ENCODE peak calls at places on chromosomes 4 and X, in five cellular contexts. One of them, this sample, is unnamed.

GRCh38 chr4:40395908-40396806 is 61.0 kb downstream of the CHRNA9 start:
- DNase-seq in OCI-LY7: no peak
- DNase-seq in activated CD8-positive, alpha-beta T cell treated with anti-CD3 and anti-CD28 coated beads for 36 hours: no peak
- DNase-seq in fibroblast of mammary gland: peak; percentile 64
- DNase-seq in fibroblast of pulmonary artery: peak; percentile 61
- DNase-seq in this sample: no peak

GRCh38 chr4:112327950-112328349 is 30.8 kb downstream of the ALPK1 start:
- DNase-seq in OCI-LY7: peak; percentile 51
- DNase-seq in activated CD8-positive, alpha-beta T cell treated with anti-CD3 and anti-CD28 coated beads for 36 hours: peak; percentile 21
- DNase-seq in fibroblast of mammary gland: peak; percentile 69
- DNase-seq in fibroblast of pulmonary artery: peak; percentile 79
- DNase-seq in this sample: peak; percentile 40

GRCh38 chr4:10098770-10099139 is 17.8 kb downstream of the WDR1 start:
- DNase-seq in OCI-LY7: no peak
- DNase-seq in activated CD8-positive, alpha-beta T cell treated with anti-CD3 and anti-CD28 coated beads for 36 hours: peak; percentile 75
- DNase-seq in fibroblast of mammary gland: peak; percentile 87
- DNase-seq in fibroblast of pulmonary artery: peak; percentile 58
- DNase-seq in this sample: no peak

GRCh38 chr4:113981591-113981990 is 2.1 kb upstream of the ARSJ start:
- DNase-seq in OCI-LY7: no peak
- DNase-seq in activated CD8-positive, alpha-beta T cell treated with anti-CD3 and anti-CD28 coated beads for 36 hours: no peak
- DNase-seq in fibroblast of mammary gland: no peak
- DNase-seq in fibroblast of pulmonary artery: peak; percentile 28
- DNase-seq in this sample: no peak

GRCh38 chr4:75686346-75686745 is 13.1 kb upstream of the G3BP2 start:
- DNase-seq in OCI-LY7: no peak
- DNase-seq in activated CD8-positive, alpha-beta T cell treated with anti-CD3 and anti-CD28 coated beads for 36 hours: peak; percentile 52
- DNase-seq in fibroblast of mammary gland: peak; percentile 6
- DNase-seq in fibroblast of pulmonary artery: no peak
- DNase-seq in this sample: no peak

GRCh38 chr4:6208416-6208815 is 8.1 kb upstream of the JAKMIP1 start:
- DNase-seq in OCI-LY7: no peak
- DNase-seq in activated CD8-positive, alpha-beta T cell treated with anti-CD3 and anti-CD28 coated beads for 36 hours: no peak
- DNase-seq in fibroblast of mammary gland: no peak
- DNase-seq in fibroblast of pulmonary artery: no peak
- DNase-seq in this sample: no peak

GRCh38 chr4:108117473-108118182 is 51.1 kb downstream of the LEF1 start:
- DNase-seq in OCI-LY7: peak; percentile 39
- DNase-seq in activated CD8-positive, alpha-beta T cell treated with anti-CD3 and anti-CD28 coated beads for 36 hours: no peak
- DNase-seq in fibroblast of mammary gland: no peak
- DNase-seq in fibroblast of pulmonary artery: no peak
- DNase-seq in this sample: no peak

GRCh38 chr4:48110452-48110978 is 23.5 kb downstream of the TXK start:
- DNase-seq in OCI-LY7: no peak
- DNase-seq in activated CD8-positive, alpha-beta T cell treated with anti-CD3 and anti-CD28 coated beads for 36 hours: no peak
- DNase-seq in fibroblast of mammary gland: no peak
- DNase-seq in fibroblast of pulmonary artery: no peak
- DNase-seq in this sample: no peak

GRCh38 chrX:131831185-131831520 is 191.9 kb upstream of the STK26 start:
- DNase-seq in OCI-LY7: no peak
- DNase-seq in activated CD8-positive, alpha-beta T cell treated with anti-CD3 and anti-CD28 coated beads for 36 hours: no peak
- DNase-seq in fibroblast of mammary gland: peak; percentile 7
- DNase-seq in fibroblast of pulmonary artery: no peak
- DNase-seq in this sample: no peak

GRCh38 chr4:184451726-184452125 is 22.6 kb downstream of the IRF2 start:
- DNase-seq in OCI-LY7: no peak
- DNase-seq in activated CD8-positive, alpha-beta T cell treated with anti-CD3 and anti-CD28 coated beads for 36 hours: no peak
- DNase-seq in fibroblast of mammary gland: no peak
- DNase-seq in fibroblast of pulmonary artery: no peak
- DNase-seq in this sample: no peak

GRCh38 chr4:22473268-22473667 is 42.6 kb downstream of the ADGRA3 start:
- DNase-seq in OCI-LY7: no peak
- DNase-seq in activated CD8-positive, alpha-beta T cell treated with anti-CD3 and anti-CD28 coated beads for 36 hours: peak; percentile 11
- DNase-seq in fibroblast of mammary gland: peak; percentile 88
- DNase-seq in fibroblast of pulmonary artery: peak; percentile 86
- DNase-seq in this sample: no peak

GRCh38 chr4:7266525-7267292 is 74.4 kb downstream of the SORCS2 start:
- DNase-seq in OCI-LY7: no peak
- DNase-seq in activated CD8-positive, alpha-beta T cell treated with anti-CD3 and anti-CD28 coated beads for 36 hours: no peak
- DNase-seq in fibroblast of mammary gland: peak; percentile 92
- DNase-seq in fibroblast of pulmonary artery: peak; percentile 63
- DNase-seq in this sample: no peak

GRCh38 chr4:95050980-95051688 is 293.4 kb downstream of the BMPR1B start:
- DNase-seq in OCI-LY7: no peak
- DNase-seq in activated CD8-positive, alpha-beta T cell treated with anti-CD3 and anti-CD28 coated beads for 36 hours: no peak
- DNase-seq in fibroblast of mammary gland: no peak
- DNase-seq in fibroblast of pulmonary artery: no peak
- DNase-seq in this sample: no peak

GRCh38 chr4:168883513-168883912 is 126.5 kb downstream of the CBR4 start:
- DNase-seq in OCI-LY7: no peak
- DNase-seq in activated CD8-positive, alpha-beta T cell treated with anti-CD3 and anti-CD28 coated beads for 36 hours: no peak
- DNase-seq in fibroblast of mammary gland: peak; percentile 79
- DNase-seq in fibroblast of pulmonary artery: no peak
- DNase-seq in this sample: no peak

GRCh38 chrX:25020391-25021131 is 4.8 kb upstream of the ARX start:
- DNase-seq in OCI-LY7: peak; percentile 25
- DNase-seq in activated CD8-positive, alpha-beta T cell treated with anti-CD3 and anti-CD28 coated beads for 36 hours: peak; percentile 45
- DNase-seq in fibroblast of mammary gland: no peak
- DNase-seq in fibroblast of pulmonary artery: no peak
- DNase-seq in this sample: peak; percentile 76

GRCh38 chrX:74546984-74547383 is 67.4 kb downstream of the RLIM start:
- DNase-seq in OCI-LY7: no peak
- DNase-seq in activated CD8-positive, alpha-beta T cell treated with anti-CD3 and anti-CD28 coated beads for 36 hours: no peak
- DNase-seq in fibroblast of mammary gland: no peak
- DNase-seq in fibroblast of pulmonary artery: no peak
- DNase-seq in this sample: no peak

GRCh38 chr4:48268956-48269860 is at the start of gene TEC:
- DNase-seq in OCI-LY7: peak; percentile 34
- DNase-seq in activated CD8-positive, alpha-beta T cell treated with anti-CD3 and anti-CD28 coated beads for 36 hours: peak; percentile 58
- DNase-seq in fibroblast of mammary gland: peak; percentile 56
- DNase-seq in fibroblast of pulmonary artery: no peak
- DNase-seq in this sample: peak; percentile 40

GRCh38 chrX:133868687-133869086 is 116.7 kb downstream of the GPC3 start:
- DNase-seq in OCI-LY7: no peak
- DNase-seq in activated CD8-positive, alpha-beta T cell treated with anti-CD3 and anti-CD28 coated beads for 36 hours: no peak
- DNase-seq in fibroblast of mammary gland: no peak
- DNase-seq in fibroblast of pulmonary artery: no peak
- DNase-seq in this sample: no peak

GRCh38 chr4:152935661-152936445 is at the start of gene FHDC1:
- DNase-seq in OCI-LY7: no peak
- DNase-seq in activated CD8-positive, alpha-beta T cell treated with anti-CD3 and anti-CD28 coated beads for 36 hours: peak; percentile 28
- DNase-seq in fibroblast of mammary gland: no peak
- DNase-seq in fibroblast of pulmonary artery: no peak
- DNase-seq in this sample: peak; percentile 58

GRCh38 chr4:3137908-3138307 is 63.4 kb downstream of the HTT start:
- DNase-seq in OCI-LY7: no peak
- DNase-seq in activated CD8-positive, alpha-beta T cell treated with anti-CD3 and anti-CD28 coated beads for 36 hours: no peak
- DNase-seq in fibroblast of mammary gland: no peak
- DNase-seq in fibroblast of pulmonary artery: no peak
- DNase-seq in this sample: no peak

GRCh38 chr4:3135155-3136011 is 60.9 kb downstream of the HTT start:
- DNase-seq in OCI-LY7: no peak
- DNase-seq in activated CD8-positive, alpha-beta T cell treated with anti-CD3 and anti-CD28 coated beads for 36 hours: no peak
- DNase-seq in fibroblast of mammary gland: no peak
- DNase-seq in fibroblast of pulmonary artery: peak; percentile 7
- DNase-seq in this sample: no peak

GRCh38 chr4:3130826-3131225 is 56.3 kb downstream of the HTT start:
- DNase-seq in OCI-LY7: no peak
- DNase-seq in activated CD8-positive, alpha-beta T cell treated with anti-CD3 and anti-CD28 coated beads for 36 hours: no peak
- DNase-seq in fibroblast of mammary gland: no peak
- DNase-seq in fibroblast of pulmonary artery: no peak
- DNase-seq in this sample: no peak

GRCh38 chr4:3134201-3134600 is 59.7 kb downstream of the HTT start:
- DNase-seq in OCI-LY7: no peak
- DNase-seq in activated CD8-positive, alpha-beta T cell treated with anti-CD3 and anti-CD28 coated beads for 36 hours: no peak
- DNase-seq in fibroblast of mammary gland: no peak
- DNase-seq in fibroblast of pulmonary artery: no peak
- DNase-seq in this sample: no peak

DNA sequence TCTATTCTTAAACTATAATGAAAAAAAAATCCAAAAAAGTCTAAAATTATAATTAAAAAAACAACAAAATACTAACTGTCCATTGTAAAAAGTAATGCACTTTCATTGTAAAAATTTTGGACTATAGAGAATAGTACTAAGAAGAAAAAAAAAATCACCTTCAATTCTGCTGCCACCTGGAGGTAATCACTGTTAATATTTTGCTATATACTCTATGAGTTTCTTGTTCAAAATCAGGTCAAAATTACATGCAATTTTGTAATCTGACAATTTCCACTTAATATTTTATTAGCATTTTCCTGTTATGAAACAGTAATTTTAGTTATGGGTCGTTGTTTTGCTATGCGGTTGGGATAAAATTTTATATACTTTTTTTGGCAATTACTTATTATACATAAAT is 62.0 kb downstream of the HTT start:
- DNase-seq in OCI-LY7: peak; percentile 7
- DNase-seq in activated CD8-positive, alpha-beta T cell treated with anti-CD3 and anti-CD28 coated beads for 36 hours: no peak
- DNase-seq in fibroblast of mammary gland: peak; percentile 28
- DNase-seq in fibroblast of pulmonary artery: peak; percentile 58
- DNase-seq in this sample: no peak
- TF ChIP-seq CTCF in OCI-LY7: peak; percentile 74
- TF ChIP-seq CTCF in activated CD8-positive, alpha-beta T cell treated with anti-CD3 and anti-CD28 coated beads for 36 hours: peak; percentile 35
- TF ChIP-seq CTCF in fibroblast of mammary gland: peak; percentile 33
- TF ChIP-seq CTCF in fibroblast of pulmonary artery: peak; percentile 36
- TF ChIP-seq CTCF in this sample: peak; percentile 11

DNA sequence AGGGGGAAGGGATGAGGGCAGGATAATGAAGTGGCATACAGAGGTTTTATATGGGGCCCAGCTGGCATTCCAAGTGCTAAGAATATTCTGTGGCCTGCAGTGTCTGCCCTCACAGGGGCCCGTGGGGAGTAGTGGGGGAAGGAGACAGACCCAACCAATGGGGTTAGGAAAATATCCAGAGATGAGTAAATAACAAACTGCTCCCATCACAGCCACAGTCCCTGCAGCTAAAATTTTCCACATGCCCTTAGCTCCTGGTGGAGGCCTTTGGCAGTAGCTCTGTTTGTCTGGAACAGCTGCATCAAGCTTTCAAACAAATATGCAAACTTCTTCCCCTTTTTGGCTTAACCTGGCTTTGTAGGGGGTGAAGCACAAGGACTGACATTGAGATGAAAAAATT is 3.1 kb downstream of the SRPX2 start:
- DNase-seq in OCI-LY7: peak; percentile 14
- DNase-seq in activated CD8-positive, alpha-beta T cell treated with anti-CD3 and anti-CD28 coated beads for 36 hours: no peak
- DNase-seq in fibroblast of mammary gland: peak; percentile 71
- DNase-seq in fibroblast of pulmonary artery: peak; percentile 59
- DNase-seq in this sample: no peak
- TF ChIP-seq CTCF in OCI-LY7: no peak
- TF ChIP-seq CTCF in activated CD8-positive, alpha-beta T cell treated with anti-CD3 and anti-CD28 coated beads for 36 hours: no peak
- TF ChIP-seq CTCF in fibroblast of mammary gland: no peak
- TF ChIP-seq CTCF in fibroblast of pulmonary artery: peak; percentile 6
- TF ChIP-seq CTCF in this sample: no peak

GRCh38 chrX:135489542-135489941 is 30.9 kb upstream of the INTS6L start:
- DNase-seq in OCI-LY7: peak; percentile 33
- DNase-seq in activated CD8-positive, alpha-beta T cell treated with anti-CD3 and anti-CD28 coated beads for 36 hours: no peak
- DNase-seq in fibroblast of mammary gland: no peak
- DNase-seq in fibroblast of pulmonary artery: no peak
- DNase-seq in this sample: peak; percentile 45

GRCh38 chrX:135494453-135494852 is 26.0 kb upstream of the INTS6L start:
- DNase-seq in OCI-LY7: no peak
- DNase-seq in activated CD8-positive, alpha-beta T cell treated with anti-CD3 and anti-CD28 coated beads for 36 hours: no peak
- DNase-seq in fibroblast of mammary gland: no peak
- DNase-seq in fibroblast of pulmonary artery: no peak
- DNase-seq in this sample: no peak

DNA sequence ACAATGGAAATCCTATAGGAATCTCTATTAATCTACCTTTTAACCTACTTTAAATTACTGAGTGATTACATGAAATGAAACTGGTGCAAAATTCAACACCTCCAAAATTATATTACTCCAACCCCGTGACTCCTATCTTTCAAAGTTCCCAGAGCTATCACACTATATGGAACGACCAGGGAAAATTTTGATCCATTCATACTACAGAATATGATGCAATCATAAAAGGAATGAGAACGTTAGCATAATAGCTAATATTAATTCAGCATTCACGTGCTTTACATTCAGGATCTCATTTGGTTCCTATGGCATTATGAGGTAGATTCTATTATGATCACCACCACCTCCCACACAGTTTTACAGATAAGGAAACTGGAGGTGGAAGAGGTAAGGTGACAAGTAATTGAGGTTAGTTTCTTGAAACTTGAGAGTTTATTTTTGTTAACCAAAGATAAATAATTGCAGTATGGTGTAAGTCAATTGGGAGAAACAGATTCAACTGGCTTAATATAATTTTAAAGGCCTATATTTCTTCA is 29.4 kb upstream of the INTS6L start:
- DNase-seq in OCI-LY7: no peak
- DNase-seq in activated CD8-positive, alpha-beta T cell treated with anti-CD3 and anti-CD28 coated beads for 36 hours: no peak
- DNase-seq in fibroblast of mammary gland: no peak
- DNase-seq in fibroblast of pulmonary artery: no peak
- DNase-seq in this sample: no peak
- TF ChIP-seq CTCF in OCI-LY7: no peak
- TF ChIP-seq CTCF in activated CD8-positive, alpha-beta T cell treated with anti-CD3 and anti-CD28 coated beads for 36 hours: no peak
- TF ChIP-seq CTCF in fibroblast of mammary gland: no peak
- TF ChIP-seq CTCF in fibroblast of pulmonary artery: no peak
- TF ChIP-seq CTCF in this sample: no peak

DNA sequence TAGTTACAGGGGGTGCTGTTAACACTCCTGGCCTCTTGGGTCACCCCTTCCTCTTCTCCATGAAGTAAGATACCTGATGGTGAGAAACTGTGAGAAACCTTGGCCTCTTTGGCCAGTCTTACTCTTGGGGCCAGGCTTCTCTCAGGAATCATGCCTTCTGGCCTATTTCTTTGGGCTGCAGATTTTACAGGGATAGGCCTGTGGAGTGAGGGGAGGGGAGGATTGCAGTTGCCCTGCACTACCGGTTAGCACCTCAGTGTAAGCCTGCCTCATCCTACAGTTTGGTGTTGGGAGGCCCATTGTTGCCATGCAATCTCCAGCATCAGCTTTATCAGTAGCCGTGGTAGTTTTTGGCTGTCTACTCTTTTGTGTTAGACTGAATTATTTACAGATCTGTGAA is 7.6 kb upstream of the PGRMC2 start:
- DNase-seq in OCI-LY7: no peak
- DNase-seq in activated CD8-positive, alpha-beta T cell treated with anti-CD3 and anti-CD28 coated beads for 36 hours: no peak
- DNase-seq in fibroblast of mammary gland: no peak
- DNase-seq in fibroblast of pulmonary artery: no peak
- DNase-seq in this sample: no peak
- TF ChIP-seq CTCF in OCI-LY7: no peak
- TF ChIP-seq CTCF in activated CD8-positive, alpha-beta T cell treated with anti-CD3 and anti-CD28 coated beads for 36 hours: no peak
- TF ChIP-seq CTCF in fibroblast of mammary gland: no peak
- TF ChIP-seq CTCF in fibroblast of pulmonary artery: no peak
- TF ChIP-seq CTCF in this sample: no peak